ENCODE peak calls at places on chromosomes 16 and 17, in ten cellular contexts. E is CD4-positive, alpha-beta memory T cell; Z is mammary epithelial cell; K is upper lobe of right lung; B is cardiac muscle cell; I is heart right ventricle; A is psoas muscle; G is CD8-positive, alpha-beta T cell; F is AG04450; Y is aorta. D is an unnamed sample. For H3K9me3, the result is how much of the 10 kb centered on the place peaks cover.

GRCh38 chr16:48164907-48165715 is 9.3 kb upstream of the ABCC12 start:
- DNase-seq in E (peak), Z (peak), K (peak), B (peak), I (peak), A (peak), G (peak), F (peak), Y (peak), D (peak)

GRCh38 chr17:54948380-54948779 is 20.1 kb downstream of the COX11 start:
- DNase-seq in E (no peak), Z (peak), K (no peak), B (peak), I (no peak), A (no peak), G (no peak), F (peak), Y (no peak), D (no peak)

GRCh38 chr16:3879258-3879886 is 1.1 kb downstream of the CREBBP start:
- DNase-seq in E (no peak), Z (no peak), K (peak), B (no peak), I (peak), A (peak), G (no peak), F (no peak), Y (peak), D (peak)

GRCh38 chr17:2357931-2358434 is 20.7 kb downstream of the SGSM2 start:
- DNase-seq in E (no peak), Z (no peak), K (no peak), B (no peak), I (no peak), A (no peak), G (no peak), F (no peak), Y (no peak), D (no peak)

GRCh38 chr17:37255434-37255833 is 120.4 kb upstream of the C17orf78 start:
- DNase-seq in E (no peak), Z (no peak), K (no peak), B (no peak), I (no peak), A (no peak), G (no peak), F (no peak), Y (no peak), D (no peak)

GRCh38 chr16:47947741-47948140 is 208.1 kb downstream of the ABCC12 start:
- DNase-seq in E (no peak), Z (no peak), K (no peak), B (no peak), I (no peak), A (no peak), G (no peak), F (no peak), Y (no peak), D (no peak)

GRCh38 chr17:45296003-45296832 is 20.6 kb downstream of the MAP3K14 start:
- DNase-seq in E (no peak), Z (peak), K (no peak), B (peak), I (no peak), A (no peak), G (no peak), F (no peak), Y (peak), D (no peak)

GRCh38 chr17:45175759-45176140 is 14.1 kb downstream of the HEXIM2 start:
- DNase-seq in E (no peak), Z (no peak), K (no peak), B (no peak), I (no peak), A (no peak), G (no peak), F (no peak), Y (no peak), D (no peak)

GRCh38 chr17:68053237-68054030 is 17.9 kb downstream of the KPNA2 start:
- DNase-seq in E (no peak), Z (no peak), K (no peak), B (peak), I (peak), A (peak), G (no peak), F (peak), Y (no peak), D (no peak)

GRCh38 chr17:42819939-42820535 is 4.0 kb downstream of the BECN1 start:
- DNase-seq in E (peak), Z (peak), K (peak), B (peak), I (peak), A (peak), G (peak), F (no peak), Y (peak), D (peak)

GRCh38 chr17:76893623-76894358 is 25.6 kb downstream of the MGAT5B start:
- DNase-seq in E (no peak), Z (no peak), K (no peak), B (no peak), I (no peak), A (no peak), G (no peak), F (no peak), Y (no peak), D (no peak)

GRCh38 chr17:32755045-32755805 is 121.7 kb downstream of the MYO1D start:
- DNase-seq in E (peak), Z (peak), K (no peak), B (peak), I (no peak), A (no peak), G (no peak), F (peak), Y (no peak), D (no peak)

GRCh38 chr17:41767324-41768042 is 19.0 kb downstream of the JUP start:
- DNase-seq in E (no peak), Z (no peak), K (no peak), B (no peak), I (no peak), A (no peak), G (no peak), F (no peak), Y (no peak), D (no peak)

GRCh38 chr16:60166-60565 is 6.5 kb downstream of the SNRNP25 start:
- DNase-seq in E (no peak), Z (no peak), K (peak), B (no peak), I (no peak), A (no peak), G (no peak), F (no peak), Y (no peak), D (no peak)

GRCh38 chr17:69287168-69287567 is 39.8 kb downstream of the ABCA5 start:
- DNase-seq in E (no peak), Z (peak), K (no peak), B (no peak), I (no peak), A (no peak), G (no peak), F (no peak), Y (no peak), D (no peak)

GRCh38 chr16:27526169-27526568 is 23.5 kb downstream of the GTF3C1 start:
- DNase-seq in E (no peak), Z (no peak), K (no peak), B (peak), I (peak), A (peak), G (no peak), F (no peak), Y (no peak), D (no peak)

GRCh38 chr16:6643083-6643686 is 689.5 kb upstream of the RBFOX1 start:
- DNase-seq in E (peak), Z (peak), K (no peak), B (peak), I (peak), A (no peak), G (peak), F (peak), Y (no peak), D (peak)

GRCh38 chr17:15377200-15377599 is 35.8 kb upstream of the TEKT3 start:
- DNase-seq in E (no peak), Z (peak), K (no peak), B (peak), I (no peak), A (no peak), G (no peak), F (no peak), Y (no peak), D (no peak)

DNA sequence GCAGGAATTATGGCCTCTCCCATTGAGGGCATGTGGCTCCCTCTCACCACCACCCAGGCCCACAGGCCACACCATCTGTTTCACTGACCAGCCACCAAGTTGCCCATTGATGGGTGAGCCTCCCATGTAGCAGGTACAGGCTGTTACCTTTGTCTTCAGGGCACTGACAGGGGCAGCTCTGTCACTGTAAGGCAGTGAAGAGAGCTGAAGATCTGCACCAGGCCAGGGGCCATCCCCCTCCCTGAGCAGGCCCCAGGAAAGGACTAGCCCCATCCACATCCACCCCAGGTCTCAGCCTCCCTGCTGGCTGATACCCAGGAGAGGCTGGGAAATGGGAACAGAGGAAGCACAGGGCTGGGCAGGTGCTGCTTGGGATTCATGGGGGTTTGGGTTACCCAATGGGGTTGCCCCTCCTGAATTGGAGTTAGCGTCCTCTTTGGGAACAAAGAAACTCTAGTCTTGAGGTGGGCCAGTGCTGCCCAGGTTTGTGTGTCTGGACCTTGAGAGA is 1691.4 kb downstream of the TP53TG3F start:
- DNase-seq in E (no peak), Z (no peak), K (no peak), B (no peak), I (no peak), A (no peak), G (no peak), F (no peak), Y (no peak), D (no peak)
- H3K9me3 ChIP-seq in E (under half), Z (under half), K (under half), B (under half), I (under half), A (under half), G (under half), F (half or more), Y (under half), D (under half)

GRCh38 chr16:31888735-31889134 is 15.1 kb downstream of the ZNF267 start:
- DNase-seq in E (no peak), Z (no peak), K (no peak), B (no peak), I (no peak), A (no peak), G (no peak), F (no peak), Y (no peak), D (no peak)

GRCh38 chr16:31897283-31897682 is 23.7 kb downstream of the ZNF267 start:
- DNase-seq in E (no peak), Z (no peak), K (no peak), B (no peak), I (no peak), A (no peak), G (no peak), F (no peak), Y (no peak), D (no peak)

GRCh38 chr16:31899505-31899904 is 25.9 kb downstream of the ZNF267 start:
- DNase-seq in E (no peak), Z (no peak), K (no peak), B (no peak), I (no peak), A (no peak), G (no peak), F (no peak), Y (no peak), D (no peak)

GRCh38 chr16:31893824-31894223 is 20.2 kb downstream of the ZNF267 start:
- DNase-seq in E (no peak), Z (no peak), K (no peak), B (no peak), I (no peak), A (no peak), G (no peak), F (no peak), Y (no peak), D (no peak)
- H3K9me3 ChIP-seq in E (under half), Z (under half), K (under half), B (under half), I (under half), A (under half), G (under half), F (under half), Y (under half), D (under half)

DNA sequence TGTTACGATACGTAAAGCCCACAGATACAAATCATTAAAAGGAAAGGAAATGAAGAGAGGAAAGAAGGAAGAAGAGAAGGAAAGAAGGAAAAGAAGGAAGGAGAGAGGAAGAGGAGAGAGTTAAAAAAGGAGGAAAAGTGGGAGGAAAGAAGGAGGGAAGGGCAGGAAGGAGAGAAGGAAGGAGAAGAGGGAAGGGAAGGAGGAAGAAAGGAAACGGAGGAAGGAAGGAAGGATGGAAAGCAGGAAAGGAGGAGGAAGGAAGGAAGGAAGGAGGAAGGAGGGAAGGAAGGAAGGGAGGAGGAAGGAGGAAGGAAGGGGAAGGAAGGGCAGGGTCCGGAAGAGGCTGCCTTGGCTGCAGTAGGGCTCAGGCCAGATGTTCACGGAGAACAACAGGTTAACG is 95.2 kb downstream of the ENGASE start:
- DNase-seq in E (no peak), Z (no peak), K (no peak), B (no peak), I (no peak), A (no peak), G (no peak), F (no peak), Y (no peak), D (no peak)
- H3K9me3 ChIP-seq in E (under half), Z (under half), K (under half), B (under half), I (under half), A (under half), G (under half), F (under half), Y (under half), D (under half)

GRCh38 chr17:19654901-19655300 is 6.3 kb downstream of the ALDH3A2 start:
- DNase-seq in E (no peak), Z (no peak), K (no peak), B (no peak), I (no peak), A (no peak), G (no peak), F (no peak), Y (no peak), D (no peak)

GRCh38 chr17:19657182-19657581 is 8.6 kb downstream of the ALDH3A2 start:
- DNase-seq in E (no peak), Z (no peak), K (no peak), B (no peak), I (no peak), A (no peak), G (no peak), F (no peak), Y (no peak), D (no peak)

GRCh38 chr17:19659366-19660177 is 11.0 kb downstream of the ALDH3A2 start:
- DNase-seq in E (no peak), Z (no peak), K (no peak), B (no peak), I (no peak), A (no peak), G (no peak), F (no peak), Y (no peak), D (no peak)

GRCh38 chr17:19654342-19654886 is 5.9 kb downstream of the ALDH3A2 start:
- DNase-seq in E (no peak), Z (no peak), K (no peak), B (no peak), I (no peak), A (no peak), G (no peak), F (no peak), Y (no peak), D (no peak)

GRCh38 chr17:19656336-19656735 is 7.8 kb downstream of the ALDH3A2 start:
- DNase-seq in E (no peak), Z (no peak), K (no peak), B (no peak), I (no peak), A (no peak), G (no peak), F (no peak), Y (no peak), D (no peak)
- H3K9me3 ChIP-seq in E (under half), Z (under half), K (under half), B (under half), I (under half), A (under half), G (under half), F (under half), Y (under half), D (under half)

GRCh38 chr16:19687279-19687678 is 30.7 kb downstream of the KNOP1 start:
- DNase-seq in E (no peak), Z (no peak), K (peak), B (no peak), I (no peak), A (no peak), G (no peak), F (no peak), Y (no peak), D (no peak)

GRCh38 chr16:19690196-19690595 is 27.8 kb downstream of the KNOP1 start:
- DNase-seq in E (no peak), Z (no peak), K (peak), B (peak), I (no peak), A (no peak), G (no peak), F (no peak), Y (no peak), D (no peak)

GRCh38 chr16:19691161-19691850 is 26.7 kb downstream of the KNOP1 start:
- DNase-seq in E (no peak), Z (no peak), K (no peak), B (no peak), I (peak), A (no peak), G (no peak), F (no peak), Y (no peak), D (no peak)

GRCh38 chr16:19689342-19689741 is 28.7 kb downstream of the KNOP1 start:
- DNase-seq in E (no peak), Z (no peak), K (peak), B (no peak), I (no peak), A (no peak), G (no peak), F (no peak), Y (no peak), D (no peak)

DNA sequence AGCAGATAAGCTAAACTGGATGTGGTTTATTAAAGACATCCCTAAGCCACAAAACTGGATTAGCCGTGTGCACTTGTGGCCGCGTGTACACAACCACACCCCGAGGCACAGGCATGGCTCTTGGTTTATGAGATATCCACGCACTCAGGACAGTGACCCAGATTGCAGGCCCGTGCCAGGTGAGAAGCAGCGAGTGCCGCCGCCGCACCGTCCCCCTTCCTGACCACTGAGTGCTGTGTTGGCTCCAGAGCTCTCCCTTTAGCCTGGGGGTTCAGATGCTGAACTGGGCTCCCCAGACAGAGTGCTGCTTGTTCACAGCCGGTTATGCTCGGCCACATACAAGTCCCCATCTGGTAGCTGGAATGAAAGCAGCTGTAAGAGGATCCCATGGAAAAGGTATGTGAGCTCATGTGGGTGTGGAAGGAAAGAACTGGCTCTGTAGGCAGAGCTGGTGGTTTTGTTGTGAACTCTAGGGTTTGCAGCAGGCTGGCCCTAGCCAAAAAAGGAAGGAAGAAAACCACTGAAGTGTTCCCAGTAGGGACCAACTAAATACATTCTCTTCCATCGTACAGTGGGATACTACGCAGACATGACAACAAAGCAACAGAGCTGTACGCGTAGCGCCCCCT is 29.5 kb downstream of the KNOP1 start:
- DNase-seq in E (peak), Z (peak), K (peak), B (no peak), I (no peak), A (no peak), G (no peak), F (no peak), Y (no peak), D (no peak)
- H3K9me3 ChIP-seq in E (under half), Z (under half), K (under half), B (under half), I (under half), A (under half), G (under half), F (under half), Y (under half), D (under half)

GRCh38 chr17:56936697-56937322 is 23.0 kb upstream of the TRIM25 start:
- DNase-seq in E (no peak), Z (peak), K (no peak), B (no peak), I (no peak), A (no peak), G (no peak), F (no peak), Y (no peak), D (no peak)

GRCh38 chr17:56934280-56934679 is 20.4 kb upstream of the TRIM25 start:
- DNase-seq in E (no peak), Z (peak), K (no peak), B (no peak), I (no peak), A (no peak), G (no peak), F (no peak), Y (no peak), D (no peak)

GRCh38 chr17:56935461-56935860 is 21.6 kb upstream of the TRIM25 start:
- DNase-seq in E (no peak), Z (no peak), K (no peak), B (no peak), I (no peak), A (no peak), G (no peak), F (no peak), Y (no peak), D (no peak)

GRCh38 chr17:56939869-56940484 is 20.9 kb downstream of the COIL start:
- DNase-seq in E (peak), Z (peak), K (no peak), B (peak), I (no peak), A (no peak), G (no peak), F (peak), Y (no peak), D (no peak)

DNA sequence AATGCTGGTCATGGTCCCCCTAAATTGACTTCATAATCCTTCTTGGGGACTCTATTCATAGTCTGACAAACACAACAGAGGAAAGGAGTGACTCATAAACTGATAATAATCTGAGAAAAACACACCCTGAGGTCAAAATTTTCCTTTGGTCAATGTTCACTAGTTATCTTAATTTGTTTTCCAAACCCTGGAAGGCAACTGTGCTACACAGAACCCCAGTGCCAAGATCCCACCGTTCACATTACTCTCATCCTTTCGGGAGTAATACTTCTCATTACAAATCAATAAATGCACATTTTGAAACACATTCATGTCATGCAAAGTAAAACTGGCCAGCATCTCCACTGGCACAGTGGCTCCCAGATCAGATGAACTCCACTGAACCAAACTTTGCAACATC is 23.2 kb downstream of the COIL start:
- DNase-seq in E (no peak), Z (peak), K (no peak), B (no peak), I (no peak), A (no peak), G (no peak), F (no peak), Y (no peak), D (no peak)
- H3K9me3 ChIP-seq in E (under half), Z (under half), K (under half), B (under half), I (under half), A (under half), G (under half), F (under half), Y (under half), D (under half)